ENCODE peak calls at places on chromosomes 4 and X, in nine cellular contexts. One of them, this sample, is unnamed.

GRCh38 chr4:174152717-174153466 is 130.6 kb downstream of the FBXO8 start:
- DNase-seq in CD8-positive, alpha-beta memory T cell: no peak
- DNase-seq in coronary artery: no peak
- DNase-seq in ovary: no peak
- DNase-seq in A549: no peak
- DNase-seq in astrocyte of the spinal cord: no peak
- DNase-seq in SK-N-SH: no peak
- DNase-seq in BJ: no peak
- DNase-seq in RWPE2: no peak
- DNase-seq in this sample: no peak

GRCh38 chrX:56228914-56229313 is 3.2 kb upstream of the KLF8 start:
- DNase-seq in CD8-positive, alpha-beta memory T cell: no peak
- DNase-seq in coronary artery: no peak
- DNase-seq in ovary: no peak
- DNase-seq in A549: no peak
- DNase-seq in astrocyte of the spinal cord: no peak
- DNase-seq in SK-N-SH: no peak
- DNase-seq in BJ: no peak
- DNase-seq in RWPE2: no peak
- DNase-seq in this sample: no peak

GRCh38 chrX:21930986-21931385 is 9.5 kb upstream of the SMS start:
- DNase-seq in CD8-positive, alpha-beta memory T cell: no peak
- DNase-seq in coronary artery: no peak
- DNase-seq in ovary: no peak
- DNase-seq in A549: no peak
- DNase-seq in astrocyte of the spinal cord: no peak
- DNase-seq in SK-N-SH: no peak
- DNase-seq in BJ: no peak
- DNase-seq in RWPE2: no peak
- DNase-seq in this sample: no peak

GRCh38 chr4:40502936-40503335 is 126.7 kb downstream of the RBM47 start:
- DNase-seq in CD8-positive, alpha-beta memory T cell: no peak
- DNase-seq in coronary artery: no peak
- DNase-seq in ovary: no peak
- DNase-seq in A549: no peak
- DNase-seq in astrocyte of the spinal cord: no peak
- DNase-seq in SK-N-SH: no peak
- DNase-seq in BJ: no peak
- DNase-seq in RWPE2: no peak
- DNase-seq in this sample: no peak

GRCh38 chrX:132651411-132652086 is 162.7 kb upstream of the MBNL3 start:
- DNase-seq in CD8-positive, alpha-beta memory T cell: no peak
- DNase-seq in coronary artery: no peak
- DNase-seq in ovary: no peak
- DNase-seq in A549: no peak
- DNase-seq in astrocyte of the spinal cord: peak
- DNase-seq in SK-N-SH: no peak
- DNase-seq in BJ: no peak
- DNase-seq in RWPE2: no peak
- DNase-seq in this sample: no peak

GRCh38 chrX:110008001-110008635 is 5.2 kb downstream of the TMEM164 start:
- DNase-seq in CD8-positive, alpha-beta memory T cell: no peak
- DNase-seq in coronary artery: no peak
- DNase-seq in ovary: no peak
- DNase-seq in A549: no peak
- DNase-seq in astrocyte of the spinal cord: no peak
- DNase-seq in SK-N-SH: peak
- DNase-seq in BJ: no peak
- DNase-seq in RWPE2: no peak
- DNase-seq in this sample: no peak

GRCh38 chrX:140141444-140142029 is 176.2 kb upstream of the CXorf66 start:
- DNase-seq in CD8-positive, alpha-beta memory T cell: no peak
- DNase-seq in coronary artery: no peak
- DNase-seq in ovary: peak
- DNase-seq in A549: peak
- DNase-seq in astrocyte of the spinal cord: peak
- DNase-seq in SK-N-SH: peak
- DNase-seq in BJ: no peak
- DNase-seq in RWPE2: no peak
- DNase-seq in this sample: peak

GRCh38 chr4:181688886-181689285 is 554.3 kb upstream of the TENM3 start:
- DNase-seq in CD8-positive, alpha-beta memory T cell: no peak
- DNase-seq in coronary artery: no peak
- DNase-seq in ovary: no peak
- DNase-seq in A549: no peak
- DNase-seq in astrocyte of the spinal cord: peak
- DNase-seq in SK-N-SH: no peak
- DNase-seq in BJ: no peak
- DNase-seq in RWPE2: no peak
- DNase-seq in this sample: no peak

GRCh38 chr4:176927664-176928063 is 134.9 kb upstream of the VEGFC start:
- DNase-seq in CD8-positive, alpha-beta memory T cell: no peak
- DNase-seq in coronary artery: no peak
- DNase-seq in ovary: no peak
- DNase-seq in A549: no peak
- DNase-seq in astrocyte of the spinal cord: peak
- DNase-seq in SK-N-SH: no peak
- DNase-seq in BJ: no peak
- DNase-seq in RWPE2: no peak
- DNase-seq in this sample: no peak

GRCh38 chrX:6660567-6661252 is 125.8 kb upstream of the VCX3A start:
- DNase-seq in CD8-positive, alpha-beta memory T cell: no peak
- DNase-seq in coronary artery: no peak
- DNase-seq in ovary: no peak
- DNase-seq in A549: no peak
- DNase-seq in astrocyte of the spinal cord: no peak
- DNase-seq in SK-N-SH: no peak
- DNase-seq in BJ: no peak
- DNase-seq in RWPE2: no peak
- DNase-seq in this sample: no peak

GRCh38 chr4:145231906-145232700 is 51.7 kb upstream of the OTUD4 start:
- DNase-seq in CD8-positive, alpha-beta memory T cell: no peak
- DNase-seq in coronary artery: no peak
- DNase-seq in ovary: no peak
- DNase-seq in A549: no peak
- DNase-seq in astrocyte of the spinal cord: peak
- DNase-seq in SK-N-SH: no peak
- DNase-seq in BJ: no peak
- DNase-seq in RWPE2: no peak
- DNase-seq in this sample: no peak

GRCh38 chrX:105502336-105502735 is 281.8 kb upstream of the TEX13A start:
- DNase-seq in CD8-positive, alpha-beta memory T cell: no peak
- DNase-seq in coronary artery: no peak
- DNase-seq in ovary: no peak
- DNase-seq in A549: no peak
- DNase-seq in astrocyte of the spinal cord: peak
- DNase-seq in SK-N-SH: no peak
- DNase-seq in BJ: no peak
- DNase-seq in RWPE2: no peak
- DNase-seq in this sample: no peak

GRCh38 chrX:19810809-19811208 is 76.6 kb downstream of the SH3KBP1 start:
- DNase-seq in CD8-positive, alpha-beta memory T cell: no peak
- DNase-seq in coronary artery: peak
- DNase-seq in ovary: no peak
- DNase-seq in A549: no peak
- DNase-seq in astrocyte of the spinal cord: no peak
- DNase-seq in SK-N-SH: no peak
- DNase-seq in BJ: no peak
- DNase-seq in RWPE2: no peak
- DNase-seq in this sample: no peak

GRCh38 chrX:23554304-23554703 is 113.0 kb upstream of the PRDX4 start:
- DNase-seq in CD8-positive, alpha-beta memory T cell: no peak
- DNase-seq in coronary artery: no peak
- DNase-seq in ovary: no peak
- DNase-seq in A549: peak
- DNase-seq in astrocyte of the spinal cord: peak
- DNase-seq in SK-N-SH: peak
- DNase-seq in BJ: no peak
- DNase-seq in RWPE2: no peak
- DNase-seq in this sample: no peak

GRCh38 chr4:150242820-150243458 is 164.7 kb downstream of the DCLK2 start:
- DNase-seq in CD8-positive, alpha-beta memory T cell: no peak
- DNase-seq in coronary artery: no peak
- DNase-seq in ovary: no peak
- DNase-seq in A549: peak
- DNase-seq in astrocyte of the spinal cord: peak
- DNase-seq in SK-N-SH: peak
- DNase-seq in BJ: no peak
- DNase-seq in RWPE2: no peak
- DNase-seq in this sample: peak

GRCh38 chrX:26138043-26138442 is at the start of gene MAGEB18:
- DNase-seq in CD8-positive, alpha-beta memory T cell: no peak
- DNase-seq in coronary artery: no peak
- DNase-seq in ovary: no peak
- DNase-seq in A549: no peak
- DNase-seq in astrocyte of the spinal cord: no peak
- DNase-seq in SK-N-SH: no peak
- DNase-seq in BJ: no peak
- DNase-seq in RWPE2: no peak
- DNase-seq in this sample: no peak

DNA sequence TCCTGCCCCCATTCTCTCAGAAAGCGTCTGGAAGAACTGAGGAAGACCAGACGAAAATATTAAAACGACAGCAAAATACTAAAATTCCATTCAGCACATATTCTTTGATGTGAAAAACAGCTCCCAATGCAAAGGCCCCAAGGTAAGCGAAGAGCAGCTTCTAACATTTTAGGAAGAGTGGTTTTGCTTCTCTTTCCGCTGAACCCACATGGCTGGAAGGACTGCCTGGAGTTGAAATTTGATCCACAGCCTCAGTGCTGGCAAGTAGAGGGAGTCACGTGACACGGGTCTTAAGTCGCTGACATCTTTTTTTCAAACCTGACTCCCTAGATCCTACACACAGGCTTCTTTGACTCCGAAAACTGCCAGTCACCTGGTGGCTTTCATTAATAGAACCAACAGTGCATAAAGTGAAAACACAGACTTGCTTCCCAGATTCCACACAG is at the start of gene FAM13A:
- DNase-seq in CD8-positive, alpha-beta memory T cell: no peak
- DNase-seq in coronary artery: peak
- DNase-seq in ovary: peak
- DNase-seq in A549: peak
- DNase-seq in astrocyte of the spinal cord: peak
- DNase-seq in SK-N-SH: no peak
- DNase-seq in BJ: peak
- DNase-seq in RWPE2: peak
- DNase-seq in this sample: peak
- H3K4me3 ChIP-seq in CD8-positive, alpha-beta memory T cell: no peak
- H3K4me3 ChIP-seq in coronary artery: peak
- H3K4me3 ChIP-seq in ovary: peak
- H3K4me3 ChIP-seq in A549: peak
- H3K4me3 ChIP-seq in astrocyte of the spinal cord: peak
- H3K4me3 ChIP-seq in SK-N-SH: peak
- H3K4me3 ChIP-seq in BJ: peak
- H3K4me3 ChIP-seq in RWPE2: peak
- H3K4me3 ChIP-seq in this sample: peak

GRCh38 chr4:87527446-87528240 is 1.5 kb downstream of the SPARCL1 start:
- DNase-seq in CD8-positive, alpha-beta memory T cell: no peak
- DNase-seq in coronary artery: no peak
- DNase-seq in ovary: no peak
- DNase-seq in A549: no peak
- DNase-seq in astrocyte of the spinal cord: no peak
- DNase-seq in SK-N-SH: no peak
- DNase-seq in BJ: no peak
- DNase-seq in RWPE2: no peak
- DNase-seq in this sample: no peak

GRCh38 chr4:87529187-87529586 is at the start of gene SPARCL1:
- DNase-seq in CD8-positive, alpha-beta memory T cell: no peak
- DNase-seq in coronary artery: no peak
- DNase-seq in ovary: peak
- DNase-seq in A549: no peak
- DNase-seq in astrocyte of the spinal cord: no peak
- DNase-seq in SK-N-SH: no peak
- DNase-seq in BJ: no peak
- DNase-seq in RWPE2: no peak
- DNase-seq in this sample: peak

GRCh38 chr4:87532109-87532508 is 2.9 kb upstream of the SPARCL1 start:
- DNase-seq in CD8-positive, alpha-beta memory T cell: no peak
- DNase-seq in coronary artery: no peak
- DNase-seq in ovary: no peak
- DNase-seq in A549: no peak
- DNase-seq in astrocyte of the spinal cord: no peak
- DNase-seq in SK-N-SH: no peak
- DNase-seq in BJ: no peak
- DNase-seq in RWPE2: no peak
- DNase-seq in this sample: no peak

GRCh38 chr4:87532907-87533306 is 3.7 kb upstream of the SPARCL1 start:
- DNase-seq in CD8-positive, alpha-beta memory T cell: no peak
- DNase-seq in coronary artery: no peak
- DNase-seq in ovary: no peak
- DNase-seq in A549: no peak
- DNase-seq in astrocyte of the spinal cord: no peak
- DNase-seq in SK-N-SH: no peak
- DNase-seq in BJ: no peak
- DNase-seq in RWPE2: no peak
- DNase-seq in this sample: no peak

GRCh38 chr4:87530868-87531267 is 1.7 kb upstream of the SPARCL1 start:
- DNase-seq in CD8-positive, alpha-beta memory T cell: no peak
- DNase-seq in coronary artery: peak
- DNase-seq in ovary: peak
- DNase-seq in A549: no peak
- DNase-seq in astrocyte of the spinal cord: peak
- DNase-seq in SK-N-SH: no peak
- DNase-seq in BJ: no peak
- DNase-seq in RWPE2: no peak
- DNase-seq in this sample: peak
- H3K4me3 ChIP-seq in CD8-positive, alpha-beta memory T cell: no peak
- H3K4me3 ChIP-seq in coronary artery: peak
- H3K4me3 ChIP-seq in ovary: peak
- H3K4me3 ChIP-seq in A549: no peak
- H3K4me3 ChIP-seq in astrocyte of the spinal cord: no peak
- H3K4me3 ChIP-seq in SK-N-SH: no peak
- H3K4me3 ChIP-seq in BJ: no peak
- H3K4me3 ChIP-seq in RWPE2: no peak
- H3K4me3 ChIP-seq in this sample: no peak

DNA sequence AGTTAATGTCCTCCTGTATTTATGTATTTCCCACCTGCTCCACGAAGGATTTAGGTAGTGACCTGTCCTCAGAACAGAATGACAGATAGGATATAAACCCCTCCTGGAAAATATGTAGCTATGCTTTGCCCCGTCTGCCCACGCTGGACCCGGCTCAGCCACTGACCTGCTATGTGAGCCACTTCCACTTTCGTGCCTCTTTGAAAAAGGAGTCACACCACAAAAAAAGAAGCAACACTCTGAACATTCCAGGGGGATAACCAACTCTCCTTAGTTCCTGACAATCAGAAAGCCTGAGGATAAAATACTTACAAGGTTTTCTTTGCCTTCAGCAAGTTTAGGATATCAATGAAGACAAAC is 11.1 kb downstream of the ACSL1 start:
- DNase-seq in CD8-positive, alpha-beta memory T cell: no peak
- DNase-seq in coronary artery: no peak
- DNase-seq in ovary: no peak
- DNase-seq in A549: no peak
- DNase-seq in astrocyte of the spinal cord: no peak
- DNase-seq in SK-N-SH: no peak
- DNase-seq in BJ: no peak
- DNase-seq in RWPE2: no peak
- DNase-seq in this sample: no peak
- H3K4me3 ChIP-seq in CD8-positive, alpha-beta memory T cell: no peak
- H3K4me3 ChIP-seq in coronary artery: peak
- H3K4me3 ChIP-seq in ovary: no peak
- H3K4me3 ChIP-seq in A549: no peak
- H3K4me3 ChIP-seq in astrocyte of the spinal cord: no peak
- H3K4me3 ChIP-seq in SK-N-SH: no peak
- H3K4me3 ChIP-seq in BJ: no peak
- H3K4me3 ChIP-seq in RWPE2: peak
- H3K4me3 ChIP-seq in this sample: no peak

GRCh38 chr4:183773790-183774189 is 114.7 kb downstream of the TRAPPC11 start:
- DNase-seq in CD8-positive, alpha-beta memory T cell: no peak
- DNase-seq in coronary artery: no peak
- DNase-seq in ovary: no peak
- DNase-seq in A549: no peak
- DNase-seq in astrocyte of the spinal cord: no peak
- DNase-seq in SK-N-SH: no peak
- DNase-seq in BJ: no peak
- DNase-seq in RWPE2: no peak
- DNase-seq in this sample: no peak
- H3K4me3 ChIP-seq in CD8-positive, alpha-beta memory T cell: no peak
- H3K4me3 ChIP-seq in coronary artery: no peak
- H3K4me3 ChIP-seq in ovary: no peak
- H3K4me3 ChIP-seq in A549: no peak
- H3K4me3 ChIP-seq in astrocyte of the spinal cord: no peak
- H3K4me3 ChIP-seq in SK-N-SH: no peak
- H3K4me3 ChIP-seq in BJ: no peak
- H3K4me3 ChIP-seq in RWPE2: no peak
- H3K4me3 ChIP-seq in this sample: no peak